ENCODE peak calls at places on chromosomes 12 and 14, in six cellular contexts. H, L, F, Q, M and A are unnamed samples.

GRCh38 chr12:111122458-111122878 is 202.1 kb upstream of the MYL2 start:
- DNase-seq in Q (no peak), L (no peak), H (no peak), F (no peak), M (no peak), A (no peak)

GRCh38 chr12:5280091-5280490 is 151.8 kb upstream of the NTF3 start:
- DNase-seq in M (no peak), Q (no peak), H (no peak), F (no peak), L (no peak), A (peak)

GRCh38 chr12:89179983-89180382 is 172.3 kb downstream of the DUSP6 start:
- DNase-seq in L (no peak), H (peak), M (peak), Q (no peak), F (no peak), A (peak)

GRCh38 chr14:95043314-95043713 is 114.0 kb downstream of the DICER1 start:
- DNase-seq in Q (no peak), L (no peak), H (no peak), F (no peak), M (no peak), A (no peak)

GRCh38 chr12:118065380-118065779 is 4.4 kb upstream of the WSB2 start:
- DNase-seq in L (no peak), F (no peak), Q (peak), H (no peak), M (no peak), A (no peak)

GRCh38 chr12:64968989-64969819 is 144.8 kb downstream of the TBC1D30 start:
- DNase-seq in M (no peak), Q (no peak), H (peak), L (peak), F (peak), A (peak)

GRCh38 chr12:31005256-31005943 is 68.3 kb upstream of the DDX11 start:
- DNase-seq in Q (no peak), F (no peak), H (no peak), L (no peak), M (no peak), A (no peak)

GRCh38 chr12:71746983-71747611 is 7.6 kb upstream of the RAB21 start:
- DNase-seq in H (peak), F (peak), L (peak), M (peak), Q (peak), A (peak)

GRCh38 chr12:3362751-3363150 is 128.3 kb upstream of the PRMT8 start:
- DNase-seq in L (no peak), F (no peak), Q (no peak), H (peak), M (no peak), A (peak)

GRCh38 chr12:92506460-92506859 is 196.3 kb upstream of the PLEKHG7 start:
- DNase-seq in M (no peak), Q (no peak), H (no peak), L (no peak), F (no peak), A (no peak)

GRCh38 chr12:87430444-87430843 is 598.8 kb downstream of the C12orf50 start:
- DNase-seq in M (no peak), H (no peak), F (no peak), Q (no peak), L (no peak), A (no peak)

GRCh38 chr12:118094039-118094438 is 9.8 kb downstream of the VSIG10 start:
- DNase-seq in L (no peak), M (no peak), Q (no peak), F (no peak), H (no peak), A (no peak)

GRCh38 chr12:47361389-47362031 is 281.8 kb upstream of the AMIGO2 start:
- DNase-seq in L (no peak), M (no peak), H (no peak), F (no peak), Q (peak), A (no peak)

GRCh38 chr12:47781479-47782371 is 8.7 kb downstream of the SLC48A1 start:
- DNase-seq in F (no peak), H (peak), Q (no peak), L (no peak), M (no peak), A (no peak)

GRCh38 chr14:75294649-75295033 is 16.0 kb downstream of the FOS start:
- DNase-seq in H (no peak), M (peak), Q (peak), F (no peak), L (peak), A (no peak)

GRCh38 chr14:64387232-64387737 is 868 bp upstream of the MTHFD1 start:
- DNase-seq in Q (no peak), L (peak), M (peak), H (peak), F (no peak), A (peak)

GRCh38 chr12:92080390-92081285 is 65.0 kb downstream of the BTG1 start:
- DNase-seq in M (peak), L (no peak), H (peak), F (peak), Q (peak), A (peak)

GRCh38 chr14:50524071-50524470 is 8.3 kb downstream of the MAP4K5 start:
- DNase-seq in L (no peak), H (no peak), Q (no peak), F (no peak), M (no peak), A (no peak)

GRCh38 chr12:104506691-104507401 is 50.1 kb downstream of the CHST11 start:
- DNase-seq in Q (no peak), M (no peak), F (no peak), H (no peak), L (peak), A (no peak)

GRCh38 chr14:33917664-33918063 is 33.2 kb downstream of the EGLN3 start:
- DNase-seq in F (no peak), L (no peak), H (no peak), M (no peak), Q (no peak), A (no peak)

GRCh38 chr14:33918256-33918655 is 32.6 kb downstream of the EGLN3 start:
- DNase-seq in M (no peak), Q (no peak), F (no peak), H (no peak), L (no peak), A (no peak)

GRCh38 chr14:33916663-33917565 is 34.0 kb downstream of the EGLN3 start:
- DNase-seq in M (no peak), H (peak), L (no peak), F (no peak), Q (no peak), A (peak)

GRCh38 chr14:33915682-33916081 is 35.2 kb downstream of the EGLN3 start:
- DNase-seq in Q (no peak), M (no peak), L (no peak), H (no peak), F (no peak), A (no peak)

DNA sequence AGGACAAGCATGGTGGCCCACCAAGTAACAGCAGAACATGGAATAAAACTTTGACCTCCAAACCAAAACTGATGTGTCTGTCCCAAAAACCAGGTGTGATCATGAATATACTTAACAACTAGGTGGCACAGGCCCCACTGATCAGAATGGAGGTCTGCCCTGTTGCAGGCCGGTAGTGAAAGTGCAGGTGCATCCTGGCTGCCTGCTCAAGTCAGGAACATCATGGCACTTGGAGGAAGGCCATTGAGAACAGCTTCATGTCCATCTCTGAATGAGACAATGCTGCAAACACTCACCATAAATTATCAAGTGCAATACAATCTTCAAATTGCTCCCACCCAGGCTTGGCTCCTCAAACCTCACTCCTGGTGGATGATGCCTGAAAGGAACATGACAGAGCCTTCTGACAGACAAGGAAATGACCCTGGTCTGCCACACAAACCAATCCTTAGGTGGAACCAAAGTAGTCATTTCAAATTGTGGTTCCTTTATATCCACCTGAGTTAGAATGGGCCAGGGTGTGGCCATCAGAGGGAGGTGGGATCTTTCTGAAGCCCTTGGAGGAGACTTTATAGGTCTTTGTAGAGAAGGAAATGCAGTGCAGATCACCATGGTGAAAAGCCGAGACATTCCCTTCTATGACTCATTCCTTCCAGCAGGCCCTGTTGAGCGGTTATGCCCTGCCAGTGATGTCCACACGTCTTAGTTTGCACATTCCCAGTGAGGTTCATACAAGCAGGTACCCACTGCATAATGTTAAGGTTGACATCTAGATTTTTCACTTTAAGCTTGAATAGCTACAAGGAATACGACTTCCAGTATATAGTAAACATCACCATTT is 36.0 kb downstream of the EGLN3 start:
- DNase-seq in L (no peak), F (peak), H (peak), Q (no peak), M (peak), A (peak)
- H3K4me2 ChIP-seq in L (no peak), F (peak), H (no peak), Q (no peak), M (no peak), A (no peak)

GRCh38 chr14:67853748-67854147 is 34.2 kb downstream of the RAD51B start:
- DNase-seq in H (no peak), L (no peak), M (no peak), F (no peak), Q (no peak), A (no peak)
- TF ChIP-seq EZH2phosphoT487 in H (no peak), L (no peak), M (no peak), F (no peak), Q (no peak), A (no peak)

GRCh38 chr14:80992580-80992979 is 37.2 kb downstream of the TSHR start:
- DNase-seq in M (no peak), H (no peak), F (no peak), L (no peak), Q (no peak), A (no peak)

GRCh38 chr14:80987235-80988032 is 32.0 kb downstream of the TSHR start:
- DNase-seq in F (peak), Q (peak), L (peak), M (peak), H (peak), A (peak)

GRCh38 chr14:80988742-80989429 is 33.5 kb downstream of the TSHR start:
- DNase-seq in Q (peak), M (no peak), L (no peak), H (peak), F (no peak), A (peak)

GRCh38 chr14:80982711-80983110 is 27.3 kb downstream of the TSHR start:
- DNase-seq in H (no peak), L (no peak), Q (no peak), F (no peak), M (no peak), A (no peak)

DNA sequence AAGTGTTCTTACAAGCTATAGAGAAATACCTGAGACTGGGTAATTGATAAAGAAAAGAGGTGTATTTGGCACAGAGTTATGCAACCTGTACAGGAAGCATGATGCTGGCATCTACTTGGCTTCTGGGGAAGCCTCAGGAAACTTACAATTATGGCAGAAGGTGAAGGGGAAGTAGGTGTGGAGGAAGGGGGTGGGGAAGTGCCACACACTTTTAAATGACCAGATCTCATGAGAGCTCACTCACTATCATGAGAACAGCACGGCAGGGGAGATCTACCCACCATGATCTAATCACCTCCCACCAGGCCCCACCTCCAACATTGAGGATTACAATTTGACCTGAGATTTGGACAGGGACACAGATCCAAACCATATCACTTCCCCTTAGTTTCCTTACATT is 32.8 kb downstream of the TSHR start:
- DNase-seq in H (no peak), M (no peak), Q (no peak), L (no peak), F (no peak), A (no peak)
- H3K4me2 ChIP-seq in H (no peak), M (no peak), Q (peak), L (no peak), F (no peak), A (no peak)

GRCh38 chr12:14962180-14962579 is 779 bp upstream of the ARHGDIB start:
- DNase-seq in F (no peak), Q (peak), L (no peak), H (no peak), M (no peak), A (no peak)

GRCh38 chr12:14964401-14964800 is 3.0 kb upstream of the ARHGDIB start:
- DNase-seq in F (no peak), H (no peak), Q (no peak), L (no peak), M (no peak), A (no peak)

GRCh38 chr12:14962797-14963196 is 1.4 kb upstream of the ARHGDIB start:
- DNase-seq in Q (no peak), L (no peak), F (no peak), H (no peak), M (no peak), A (no peak)

GRCh38 chr12:14965221-14965620 is 3.8 kb upstream of the ARHGDIB start:
- DNase-seq in M (no peak), L (no peak), F (no peak), Q (no peak), H (no peak), A (no peak)

GRCh38 chr12:14963520-14963919 is 2.1 kb upstream of the ARHGDIB start:
- DNase-seq in H (no peak), M (no peak), Q (no peak), L (no peak), F (no peak), A (no peak)
- TF ChIP-seq EZH2phosphoT487 in H (no peak), M (no peak), Q (no peak), L (no peak), F (no peak), A (no peak)

GRCh38 chr12:52126605-52127578 is 47.4 kb downstream of the SMIM41 start:
- DNase-seq in F (no peak), M (no peak), Q (no peak), H (peak), L (no peak), A (no peak)
- H3K4me2 ChIP-seq in F (no peak), M (no peak), Q (no peak), H (peak), L (peak), A (no peak)

GRCh38 chr12:124169577-124169976 is 125.3 kb upstream of the RFLNA start:
- DNase-seq in L (no peak), F (no peak), H (no peak), Q (no peak), M (no peak), A (no peak)

GRCh38 chr12:124165695-124166094 is 129.2 kb upstream of the RFLNA start:
- DNase-seq in H (no peak), Q (no peak), L (no peak), F (no peak), M (no peak), A (no peak)

GRCh38 chr12:124170756-124171155 is 124.1 kb upstream of the RFLNA start:
- DNase-seq in M (no peak), H (no peak), F (no peak), Q (no peak), L (no peak), A (peak)

GRCh38 chr12:124167141-124167540 is 127.8 kb upstream of the RFLNA start:
- DNase-seq in M (no peak), L (no peak), H (no peak), F (no peak), Q (no peak), A (no peak)

GRCh38 chr12:124168016-124168415 is 126.9 kb upstream of the RFLNA start:
- DNase-seq in L (no peak), Q (no peak), F (no peak), H (no peak), M (no peak), A (no peak)
- TF ChIP-seq EZH2phosphoT487 in L (no peak), Q (no peak), F (no peak), H (no peak), M (no peak), A (no peak)

GRCh38 chr14:100683578-100683977 is 43.1 kb upstream of the DLK1 start:
- DNase-seq in H (no peak), M (no peak), L (no peak), F (no peak), Q (no peak), A (no peak)
- H3K4me2 ChIP-seq in H (no peak), M (no peak), L (no peak), F (no peak), Q (no peak), A (no peak)